ENCODE peak calls at places on chromosomes 5 and 9, in eight cellular contexts. L is upper lobe of right lung, K is ovary, W is tibial artery, C is fibroblast of lung, D is heart right ventricle, M is osteoblast, J is psoas muscle. U is an unnamed sample.

GRCh38 chr5:136981936-136982335 is 517.2 kb downstream of the SPOCK1 start:
- DNase-seq in J (no peak), M (no peak), C (no peak), L (no peak), D (no peak), W (no peak), K (no peak), U (no peak)

GRCh38 chr5:173907686-173908371 is 19.7 kb downstream of the CPEB4 start:
- DNase-seq in C (no peak), W (no peak), M (peak), D (no peak), K (no peak), J (no peak), L (no peak), U (peak)

GRCh38 chr9:36250079-36250478 is 8.2 kb downstream of the GNE start:
- DNase-seq in K (no peak), M (no peak), J (no peak), W (no peak), C (no peak), L (no peak), D (no peak), U (no peak)

GRCh38 chr9:86822006-86822405 is 125.3 kb downstream of the GAS1 start:
- DNase-seq in D (no peak), K (no peak), L (no peak), C (peak), W (no peak), M (no peak), J (no peak), U (no peak)

GRCh38 chr5:83899351-83899970 is 178.8 kb upstream of the HAPLN1 start:
- DNase-seq in C (no peak), L (no peak), M (no peak), W (no peak), J (no peak), K (no peak), D (no peak), U (no peak)

GRCh38 chr5:157384971-157385709 is 74.9 kb upstream of the NIPAL4 start:
- DNase-seq in L (no peak), W (peak), J (no peak), C (peak), M (peak), D (peak), K (no peak), U (peak)

GRCh38 chr5:35367534-35367933 is 137.2 kb upstream of the PRLR start:
- DNase-seq in D (no peak), M (no peak), K (no peak), C (no peak), L (no peak), W (no peak), J (no peak), U (no peak)

GRCh38 chr9:129094387-129095169 is 13.7 kb downstream of the DOLPP1 start:
- DNase-seq in J (no peak), M (peak), D (no peak), K (peak), W (no peak), L (no peak), C (no peak), U (no peak)

GRCh38 chr5:82605441-82605973 is 327.4 kb upstream of the RPS23 start:
- DNase-seq in J (no peak), M (no peak), W (no peak), C (no peak), L (no peak), D (no peak), K (no peak), U (no peak)

GRCh38 chr9:108972626-108973209 is 38.5 kb downstream of the ABITRAM start:
- DNase-seq in D (no peak), J (no peak), K (no peak), W (no peak), L (no peak), M (no peak), C (peak), U (no peak)

GRCh38 chr5:131167615-131168014 is 2.6 kb upstream of the HINT1 start:
- DNase-seq in C (no peak), M (no peak), D (no peak), J (no peak), L (no peak), K (no peak), W (no peak), U (no peak)

GRCh38 chr9:88387733-88388202 is 476 bp upstream of the SPIN1 start:
- DNase-seq in D (peak), L (peak), K (peak), C (peak), J (peak), M (peak), W (peak), U (no peak)

GRCh38 chr9:100150209-100150608 is 51.2 kb downstream of the INVS start:
- DNase-seq in K (no peak), W (no peak), J (no peak), C (peak), D (no peak), M (peak), L (no peak), U (no peak)

GRCh38 chr5:28374492-28374934 is 1336.1 kb upstream of the CDH9 start:
- DNase-seq in W (no peak), M (no peak), J (no peak), D (no peak), K (no peak), C (no peak), L (peak), U (no peak)

GRCh38 chr9:98142182-98142924 is 23.3 kb upstream of the TRIM14 start:
- DNase-seq in D (no peak), M (peak), J (no peak), K (no peak), W (no peak), L (peak), C (no peak), U (no peak)

GRCh38 chr5:178235600-178235998 is 3.0 kb upstream of the PHYKPL start:
- DNase-seq in J (no peak), L (no peak), D (no peak), K (no peak), W (no peak), M (no peak), C (no peak), U (no peak)

GRCh38 chr5:125484272-125485002 is 738.0 kb upstream of the ZNF608 start:
- DNase-seq in W (peak), L (peak), J (peak), D (peak), K (peak), C (peak), M (peak), U (peak)

GRCh38 chr5:59264641-59265245 is 628.8 kb downstream of the PDE4D start:
- DNase-seq in L (no peak), D (no peak), C (no peak), W (no peak), K (no peak), M (no peak), J (no peak), U (no peak)

GRCh38 chr9:135214706-135215105 is 127.2 kb downstream of the OLFM1 start:
- DNase-seq in K (no peak), L (peak), M (peak), W (no peak), J (peak), D (no peak), C (no peak), U (no peak)

GRCh38 chr9:72882117-72882775 is 70.6 kb downstream of the ALDH1A1 start:
- DNase-seq in C (no peak), D (peak), M (peak), W (peak), K (no peak), J (peak), L (no peak), U (no peak)

GRCh38 chr9:127967151-127967809 is 13.5 kb downstream of the EEIG1 start:
- DNase-seq in L (no peak), D (no peak), K (no peak), M (peak), C (no peak), J (no peak), W (no peak), U (no peak)

GRCh38 chr9:22210262-22210661 is 201.2 kb upstream of the CDKN2B start:
- DNase-seq in M (no peak), J (no peak), C (no peak), D (no peak), W (no peak), K (no peak), L (no peak), U (no peak)

GRCh38 chr5:176994460-176995121 is 12.0 kb downstream of the UIMC1 start:
- DNase-seq in K (peak), D (peak), L (peak), M (peak), C (peak), J (no peak), W (no peak), U (peak)

GRCh38 chr5:1134478-1134877 is 22.6 kb upstream of the SLC12A7 start:
- DNase-seq in C (no peak), W (no peak), L (no peak), D (no peak), M (no peak), K (no peak), J (no peak), U (no peak)

GRCh38 chr5:398475-399295 is 44.3 kb upstream of the EXOC3 start:
- DNase-seq in W (peak), J (peak), M (no peak), C (no peak), K (peak), D (no peak), L (peak), U (no peak)

GRCh38 chr5:120252839-120253238 is 211.3 kb upstream of the PRR16 start:
- DNase-seq in W (no peak), J (no peak), C (peak), K (no peak), M (no peak), D (no peak), L (no peak), U (no peak)

GRCh38 chr5:147400076-147400809 is 109.6 kb downstream of the DPYSL3 start:
- DNase-seq in M (peak), K (no peak), D (no peak), J (no peak), C (no peak), L (no peak), W (no peak), U (no peak)

GRCh38 chr5:167851416-167851815 is 440.0 kb upstream of the WWC1 start:
- DNase-seq in J (no peak), M (no peak), D (no peak), C (no peak), K (no peak), L (no peak), W (no peak), U (no peak)

GRCh38 chr5:6087576-6087975 is 290.8 kb downstream of the MED10 start:
- DNase-seq in D (no peak), C (no peak), L (no peak), W (no peak), K (no peak), J (no peak), M (no peak), U (no peak)

GRCh38 chr5:91598216-91598615 is 215.1 kb upstream of the ARRDC3 start:
- DNase-seq in M (no peak), D (no peak), L (no peak), K (no peak), J (no peak), C (no peak), W (no peak), U (no peak)

GRCh38 chr5:101142102-101142501 is 239.0 kb upstream of the ST8SIA4 start:
- DNase-seq in K (no peak), J (no peak), W (no peak), L (no peak), D (no peak), C (no peak), M (no peak), U (no peak)

GRCh38 chr9:136020671-136021070 is 59.5 kb upstream of the UBAC1 start:
- DNase-seq in J (no peak), C (no peak), D (no peak), M (peak), L (no peak), W (no peak), K (no peak), U (no peak)

DNA sequence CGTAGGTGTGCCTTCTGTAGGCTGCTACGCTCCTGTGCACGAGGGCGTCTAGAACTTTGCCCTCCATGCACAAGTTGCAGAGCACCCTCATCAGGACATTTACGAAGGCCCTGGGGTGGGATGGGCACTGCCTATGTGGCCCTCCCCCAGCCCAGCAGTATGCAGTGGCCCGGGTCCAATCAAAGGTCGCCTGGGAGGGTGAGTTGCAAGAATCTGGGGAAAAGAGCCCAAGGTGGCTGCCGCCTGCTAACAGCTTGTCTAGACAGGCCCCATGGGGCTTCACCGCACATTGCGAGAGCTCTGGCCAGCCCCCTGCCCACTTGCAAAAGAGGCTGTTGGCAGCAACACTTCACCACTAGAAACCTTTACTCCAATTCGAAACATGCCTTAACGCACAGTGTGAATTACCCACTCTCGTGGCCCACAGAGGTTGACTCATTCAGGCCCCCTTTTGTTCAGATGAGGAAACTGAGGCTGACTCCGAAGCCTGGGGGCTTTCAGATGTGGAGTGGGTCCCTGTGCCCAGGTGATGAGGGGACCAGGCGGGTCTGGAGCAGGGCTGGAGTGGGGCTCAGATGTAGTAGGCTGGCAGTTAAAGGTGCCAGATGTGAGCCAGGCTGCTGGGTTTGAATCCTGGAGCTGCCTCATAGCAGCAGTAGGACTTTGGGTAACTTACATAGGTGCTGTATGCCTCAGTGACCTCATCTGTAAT is 31.8 kb upstream of the IL17B start:
- DNase-seq in L (peak), J (no peak), D (no peak), M (no peak), W (peak), C (peak), K (peak), U (no peak)
- H3K4me3 ChIP-seq in L (peak), J (peak), D (peak), M (peak), W (peak), C (peak), K (peak), U (no peak)

DNA sequence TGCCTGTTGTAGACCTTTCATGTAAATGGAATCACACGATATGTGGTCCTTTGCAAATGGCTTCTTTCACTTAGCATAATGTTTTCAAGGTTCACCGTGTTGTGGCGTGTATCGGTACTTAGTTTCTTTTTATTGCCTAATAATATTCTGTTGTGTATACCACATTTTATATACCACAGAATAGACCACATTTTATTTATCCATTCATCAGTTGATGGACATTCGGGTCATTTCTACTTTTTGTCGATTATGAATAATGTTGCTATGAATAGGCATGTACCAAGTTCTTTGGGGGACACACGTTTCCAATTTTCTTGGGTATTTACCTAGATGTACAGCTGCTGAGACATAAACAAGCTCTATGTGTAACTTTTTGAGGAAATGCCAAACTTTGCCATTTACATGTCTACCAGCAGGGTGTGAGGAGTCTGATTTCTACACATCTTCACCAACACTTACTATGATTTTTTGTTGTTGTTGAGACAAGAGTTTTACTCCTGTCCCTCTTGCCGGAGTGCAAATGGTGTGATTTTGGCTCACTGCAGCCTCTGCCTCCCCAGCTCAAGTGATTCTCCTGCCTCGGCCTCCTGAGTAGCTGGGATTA is 144.7 kb downstream of the RGS3 start:
- DNase-seq in L (no peak), C (no peak), M (no peak), J (no peak), K (no peak), D (no peak), W (no peak), U (no peak)
- TF ChIP-seq CTCF in L (no peak), C (no peak), M (no peak), J (no peak), K (no peak), D (no peak), W (no peak), U (peak)

GRCh38 chr9:137455361-137455991 is 3.7 kb downstream of the NSMF start:
- DNase-seq in K (peak), M (peak), J (peak), D (no peak), W (peak), C (no peak), L (peak), U (no peak)
- H3K4me3 ChIP-seq in K (no peak), M (no peak), J (no peak), D (no peak), W (no peak), C (no peak), L (no peak), U (no peak)

GRCh38 chr5:11619339-11620028 is 284.8 kb downstream of the CTNND2 start:
- DNase-seq in L (no peak), W (no peak), D (no peak), M (no peak), C (no peak), J (no peak), K (no peak), U (no peak)
- TF ChIP-seq CTCF in L (peak), W (no peak), D (peak), M (no peak), C (no peak), J (no peak), K (no peak), U (peak)